ENCODE peak calls at places on chromosomes 7 and 10, in six cellular contexts. X is tibial artery, V is colonic mucosa, Q is AG09309, N is astrocyte of the spinal cord, T is foreskin keratinocyte. M is an unnamed sample.

GRCh38 chr10:102504179-102504975 is 605 bp downstream of the SUFU start:
- DNase-seq in X (peak), V (peak), Q (no peak), T (no peak), N (peak), M (no peak)

GRCh38 chr10:88086187-88086954 is 222.9 kb downstream of the PTEN start:
- DNase-seq in Q (no peak), X (no peak), N (no peak), T (peak), V (no peak), M (no peak)

GRCh38 chr7:156777364-156778069 is 115.5 kb downstream of the LMBR1 start:
- DNase-seq in V (no peak), X (no peak), Q (no peak), T (peak), N (peak), M (peak)

GRCh38 chr10:61475449-61475873 is 22.3 kb upstream of the TMEM26 start:
- DNase-seq in Q (peak), T (no peak), N (peak), X (no peak), V (no peak), M (no peak)

GRCh38 chr7:132495931-132496330 is 80.3 kb downstream of the PLXNA4 start:
- DNase-seq in X (no peak), Q (no peak), V (no peak), N (no peak), T (no peak), M (no peak)

GRCh38 chr10:29142516-29143314 is 146.2 kb upstream of the LYZL1 start:
- DNase-seq in V (no peak), X (no peak), T (no peak), N (no peak), Q (no peak), M (no peak)

GRCh38 chr7:151793531-151793935 is 83.4 kb downstream of the PRKAG2 start:
- DNase-seq in V (no peak), X (peak), Q (no peak), T (no peak), N (no peak), M (no peak)

GRCh38 chr7:4849390-4849789 is 12.4 kb downstream of the PAPOLB start:
- DNase-seq in T (peak), V (no peak), Q (no peak), X (no peak), N (peak), M (peak)

GRCh38 chr10:62082270-62082669 is 180.8 kb downstream of the ARID5B start:
- DNase-seq in V (peak), Q (no peak), N (no peak), T (no peak), X (no peak), M (no peak)

GRCh38 chr10:133123746-133124356 is 36.1 kb downstream of the ADGRA1 start:
- DNase-seq in N (no peak), Q (no peak), T (no peak), X (peak), V (no peak), M (peak)

GRCh38 chr10:73648975-73649829 is 6.6 kb downstream of the SYNPO2L start:
- DNase-seq in V (no peak), N (no peak), X (no peak), Q (no peak), T (no peak), M (no peak)

GRCh38 chr10:19819419-19820033 is 3.3 kb downstream of the PLXDC2 start:
- DNase-seq in X (no peak), T (no peak), Q (no peak), V (peak), N (peak), M (peak)

GRCh38 chr7:71708710-71709109 is 576.8 kb downstream of the GALNT17 start:
- DNase-seq in V (no peak), Q (no peak), N (no peak), X (no peak), T (no peak), M (no peak)

GRCh38 chr7:85000973-85001372 is 185.9 kb downstream of the SEMA3D start:
- DNase-seq in V (no peak), T (no peak), Q (no peak), X (no peak), N (no peak), M (no peak)

GRCh38 chr7:76269895-76270294 is 32.6 kb upstream of the HSPB1 start:
- DNase-seq in X (no peak), V (no peak), N (no peak), Q (no peak), T (no peak), M (no peak)

GRCh38 chr10:1217237-1217587 is 161.0 kb downstream of the WDR37 start:
- DNase-seq in V (no peak), X (no peak), N (no peak), T (no peak), Q (no peak), M (no peak)

GRCh38 chr10:42989481-42989921 is 87.4 kb upstream of the RET start:
- DNase-seq in T (no peak), Q (no peak), V (peak), X (no peak), N (no peak), M (no peak)

GRCh38 chr10:61623101-61623500 is 39.6 kb upstream of the CABCOCO1 start:
- DNase-seq in V (no peak), T (no peak), Q (no peak), X (no peak), N (peak), M (no peak)

GRCh38 chr7:75892634-75893272 is 13.9 kb downstream of the RHBDD2 start:
- DNase-seq in T (peak), V (no peak), X (no peak), N (no peak), Q (no peak), M (no peak)

GRCh38 chr10:71939861-71940474 is 24.2 kb upstream of the CHST3 start:
- DNase-seq in T (no peak), X (no peak), Q (no peak), V (no peak), N (no peak), M (no peak)

GRCh38 chr7:141012044-141012685 is 2.6 kb downstream of the MRPS33 start:
- DNase-seq in Q (peak), X (no peak), V (peak), N (peak), T (peak), M (peak)

DNA sequence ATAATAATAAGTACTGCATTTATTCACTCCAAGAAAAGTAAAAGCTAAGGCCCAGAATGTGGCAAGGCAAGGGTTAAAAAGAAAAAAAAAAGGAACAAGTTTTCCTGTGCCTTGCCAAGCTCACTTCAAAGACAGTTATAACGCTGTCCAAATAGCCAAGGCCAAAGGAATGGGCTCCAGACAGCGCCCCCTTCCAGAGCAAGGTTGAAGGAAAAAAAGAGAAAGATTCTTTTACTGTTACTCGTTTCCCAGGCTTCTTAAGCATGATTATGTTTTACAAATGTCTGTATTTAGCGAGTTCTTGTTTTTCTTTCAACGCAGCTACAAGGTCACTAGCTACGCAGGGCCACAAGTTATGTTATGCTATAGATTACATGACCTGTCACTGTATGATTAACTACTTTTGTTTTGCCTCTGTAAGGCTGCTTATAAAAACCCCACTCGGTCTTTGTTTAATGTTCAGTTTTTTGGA is 9.1 kb upstream of the EIF4H start:
- DNase-seq in V (no peak), N (no peak), T (no peak), X (no peak), Q (no peak), M (no peak)
- TF ChIP-seq CTCF in V (no peak), N (peak), T (peak), X (peak), Q (peak), M (no peak)

GRCh38 chr7:57300747-57301146 is 149.2 kb upstream of the ZNF716 start:
- DNase-seq in X (no peak), Q (no peak), V (no peak), N (no peak), T (no peak), M (no peak)

GRCh38 chr7:57308631-57309408 is 141.2 kb upstream of the ZNF716 start:
- DNase-seq in N (no peak), X (no peak), T (no peak), Q (no peak), V (no peak), M (no peak)

DNA sequence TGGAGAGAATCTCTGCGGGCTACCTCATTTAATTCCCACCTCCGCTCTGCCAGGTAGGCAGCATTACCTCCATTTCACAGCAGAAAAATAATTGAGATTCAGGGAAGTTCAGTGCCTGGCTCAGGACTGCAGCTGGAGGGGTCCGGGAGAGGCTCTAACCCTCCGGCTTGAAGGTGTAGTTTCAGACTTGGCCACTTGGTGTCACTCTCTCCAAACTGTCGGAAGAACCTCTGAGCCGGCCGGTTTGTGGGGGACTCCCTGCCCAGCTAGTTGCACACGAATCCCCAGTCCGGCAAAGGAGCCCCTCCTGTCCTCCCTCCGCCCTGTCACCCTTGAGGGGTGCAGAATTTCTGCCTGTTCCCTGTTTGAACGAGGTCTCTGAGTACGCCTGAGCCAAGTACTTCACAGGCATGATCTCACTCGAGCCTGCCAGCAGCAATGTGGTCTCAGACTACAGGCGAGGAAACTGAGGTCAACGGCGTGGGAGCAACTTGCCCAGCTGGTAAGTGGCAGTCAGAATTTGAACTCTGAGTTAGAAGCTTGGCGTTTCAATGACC is 144.7 kb upstream of the ZNF716 start:
- DNase-seq in V (no peak), T (no peak), N (no peak), Q (no peak), X (no peak), M (no peak)
- TF ChIP-seq CTCF in V (no peak), T (peak), N (no peak), Q (no peak), X (no peak), M (peak)

DNA sequence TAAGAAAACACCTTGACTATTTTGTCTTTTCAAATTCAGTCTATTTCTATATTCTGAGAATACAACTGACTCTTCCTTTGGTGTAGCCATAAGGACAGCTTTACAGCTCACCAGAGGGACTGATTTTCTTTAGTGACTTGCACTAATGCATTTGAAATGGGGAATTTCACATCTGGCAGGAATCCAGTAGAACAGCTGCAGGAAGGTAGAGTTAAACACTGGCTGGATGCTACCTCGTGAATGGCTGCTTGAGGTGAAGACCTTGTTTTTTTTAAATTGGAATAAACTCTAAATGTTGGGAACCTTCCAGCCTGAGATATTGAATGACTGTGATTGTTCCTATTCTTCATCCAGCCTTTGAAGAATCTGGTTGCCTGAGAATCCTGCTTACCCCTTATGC is 139.5 kb upstream of the STK17A start:
- DNase-seq in X (no peak), N (peak), V (no peak), Q (no peak), T (no peak), M (no peak)
- TF ChIP-seq CTCF in X (no peak), N (no peak), V (no peak), Q (no peak), T (no peak), M (no peak)

GRCh38 chr7:111329367-111330234 is 232.7 kb downstream of the IMMP2L start:
- DNase-seq in N (no peak), X (no peak), T (no peak), V (no peak), Q (peak), M (peak)
- TF ChIP-seq CTCF in N (no peak), X (no peak), T (peak), V (no peak), Q (no peak), M (peak)

DNA sequence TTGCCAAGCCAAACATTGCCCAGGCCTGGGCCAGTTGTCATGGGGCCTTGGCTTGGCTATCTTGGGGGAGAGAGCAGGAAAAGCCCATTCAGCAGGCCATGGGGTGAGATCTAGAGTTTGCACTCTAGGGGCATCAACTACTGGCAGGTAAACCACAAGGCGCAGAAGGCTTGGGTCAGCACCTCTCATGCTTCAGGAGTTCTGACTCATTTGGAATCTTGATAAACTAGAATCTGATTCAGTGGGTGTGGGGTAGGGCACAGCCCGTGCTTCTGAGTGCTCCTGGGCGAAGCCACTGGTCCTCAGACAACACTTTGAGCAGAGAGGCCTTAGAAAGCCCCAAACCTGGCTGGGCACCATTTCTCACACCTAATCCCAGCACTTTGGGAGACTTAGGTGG is 81.1 kb downstream of the RGS10 start:
- DNase-seq in V (no peak), T (peak), Q (no peak), N (no peak), X (no peak), M (peak)
- TF ChIP-seq CTCF in V (no peak), T (peak), Q (no peak), N (no peak), X (no peak), M (no peak)

GRCh38 chr7:11207565-11207964 is 233.9 kb downstream of the PHF14 start:
- DNase-seq in X (no peak), Q (no peak), T (no peak), N (no peak), V (no peak), M (no peak)
- TF ChIP-seq CTCF in X (no peak), Q (no peak), T (peak), N (peak), V (no peak), M (no peak)

GRCh38 chr10:83991986-83992753 is 147.1 kb upstream of the GHITM start:
- DNase-seq in T (no peak), X (no peak), Q (no peak), N (no peak), V (peak), M (peak)
- TF ChIP-seq CTCF in T (peak), X (no peak), Q (peak), N (peak), V (no peak), M (peak)

M was measured in GM13977.